ENCODE peak calls at places on chromosomes 2 and 18, in seven cellular contexts. D, A, S, L, N, T and B are unnamed samples.

GRCh38 chr2:128345436-128346165 is 26.9 kb upstream of the HS6ST1 start:
- DNase-seq in D (no peak), A (no peak), S (no peak), L (no peak), N (no peak), T (no peak), B (no peak)

GRCh38 chr2:168127361-168127760 is 120.0 kb downstream of the STK39 start:
- DNase-seq in D (no peak), A (no peak), S (no peak), L (no peak), N (no peak), T (no peak), B (no peak)

GRCh38 chr2:237072067-237072931 is 13.4 kb upstream of the COPS8 start:
- DNase-seq in D (peak), A (peak), S (peak), L (peak), N (peak), T (peak), B (no peak)

GRCh38 chr2:5164806-5165525 is 527.2 kb upstream of the SOX11 start:
- DNase-seq in D (no peak), A (no peak), S (no peak), L (no peak), N (peak), T (no peak), B (no peak)

GRCh38 chr2:233029321-233029720 is 3.2 kb upstream of the NEU2 start:
- DNase-seq in D (no peak), A (no peak), S (no peak), L (no peak), N (no peak), T (no peak), B (no peak)

GRCh38 chr2:144515694-144516416 is 4.1 kb downstream of the ZEB2 start:
- DNase-seq in D (peak), A (peak), S (no peak), L (peak), N (peak), T (peak), B (no peak)

GRCh38 chr2:33395660-33396249 is 80.7 kb upstream of the RASGRP3 start:
- DNase-seq in D (peak), A (peak), S (peak), L (peak), N (peak), T (peak), B (no peak)

GRCh38 chr18:34649072-34649471 is 61.0 kb upstream of the DTNA start:
- DNase-seq in D (no peak), A (no peak), S (no peak), L (no peak), N (no peak), T (no peak), B (no peak)

GRCh38 chr2:70161069-70161534 is 29.7 kb downstream of the C2orf42 start:
- DNase-seq in D (no peak), A (no peak), S (no peak), L (no peak), N (no peak), T (no peak), B (no peak)

GRCh38 chr2:151771599-151772358 is 37.5 kb upstream of the NEB start:
- DNase-seq in D (no peak), A (no peak), S (no peak), L (no peak), N (peak), T (no peak), B (no peak)

GRCh38 chr2:204202253-204202652 is 265.7 kb downstream of the ICOS start:
- DNase-seq in D (no peak), A (no peak), S (no peak), L (no peak), N (no peak), T (no peak), B (no peak)

GRCh38 chr18:79361766-79362522 is 33.8 kb upstream of the NFATC1 start:
- DNase-seq in D (no peak), A (no peak), S (no peak), L (no peak), N (peak), T (no peak), B (no peak)

GRCh38 chr18:9410515-9410914 is 64.8 kb upstream of the RALBP1 start:
- DNase-seq in D (no peak), A (no peak), S (no peak), L (no peak), N (no peak), T (no peak), B (no peak)

GRCh38 chr2:223093436-223093839 is 41.4 kb downstream of the KCNE4 start:
- DNase-seq in D (peak), A (no peak), S (peak), L (no peak), N (peak), T (no peak), B (no peak)

GRCh38 chr2:133266926-133267590 is 301.2 kb downstream of the NCKAP5 start:
- DNase-seq in D (no peak), A (peak), S (peak), L (peak), N (no peak), T (peak), B (peak)

GRCh38 chr2:133264951-133265949 is 303.0 kb downstream of the NCKAP5 start:
- DNase-seq in D (peak), A (peak), S (peak), L (peak), N (no peak), T (peak), B (no peak)

GRCh38 chr2:133266075-133266925 is 302.0 kb downstream of the NCKAP5 start:
- DNase-seq in D (peak), A (peak), S (peak), L (peak), N (peak), T (peak), B (no peak)

GRCh38 chr2:133262888-133263287 is 305.4 kb downstream of the NCKAP5 start:
- DNase-seq in D (no peak), A (no peak), S (no peak), L (peak), N (peak), T (peak), B (no peak)
- TF ChIP-seq CTCF in D (no peak), A (no peak), S (no peak), L (peak), N (peak), T (peak), B (peak)

GRCh38 chr18:11309172-11309571 is 159.8 kb upstream of the PIEZO2 start:
- DNase-seq in D (no peak), A (no peak), S (no peak), L (no peak), N (no peak), T (peak), B (no peak)
- TF ChIP-seq CTCF in D (no peak), A (no peak), S (no peak), L (no peak), N (peak), T (no peak), B (peak)

DNA sequence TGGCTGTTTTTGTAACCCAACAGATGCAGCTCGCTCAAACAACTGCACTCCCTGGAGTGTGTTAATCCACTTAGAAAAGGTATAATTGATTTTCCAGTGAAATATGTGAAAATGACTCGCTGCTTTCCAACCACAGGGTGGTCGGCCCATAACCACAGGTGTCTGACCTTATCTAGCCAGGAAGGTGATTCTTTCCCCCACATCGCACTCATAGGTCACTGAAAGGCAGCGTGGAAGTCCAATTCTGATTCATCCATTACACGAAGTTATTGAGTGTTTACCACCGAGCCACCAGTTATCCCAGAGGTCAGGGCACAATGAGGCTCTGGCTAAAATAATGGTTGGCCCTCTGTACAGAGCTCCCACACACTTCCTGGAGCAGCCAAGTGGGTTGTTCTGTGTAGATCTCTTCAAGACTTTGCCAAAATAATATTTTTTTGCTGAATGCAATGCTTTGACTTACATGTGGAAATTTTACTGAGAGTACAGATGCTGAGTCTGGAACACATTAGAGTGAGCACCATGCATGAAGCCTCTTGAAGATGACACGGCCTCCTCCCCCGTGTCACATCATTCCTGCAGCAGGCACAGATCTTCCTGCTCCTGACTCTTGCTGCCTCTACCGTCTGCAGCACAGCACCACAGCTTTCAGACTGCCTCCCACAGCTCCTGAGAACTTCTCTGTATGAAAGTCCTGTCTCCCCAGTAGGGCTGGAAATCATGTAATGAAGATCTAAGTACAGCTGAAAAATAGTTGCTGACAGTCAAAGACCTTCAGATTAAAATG is 396.1 kb downstream of the ZNF516 start:
- DNase-seq in D (peak), A (no peak), S (no peak), L (no peak), N (no peak), T (no peak), B (no peak)
- TF ChIP-seq CTCF in D (no peak), A (no peak), S (no peak), L (no peak), N (no peak), T (no peak), B (no peak)

GRCh38 chr2:138007431-138007830 is 43.2 kb downstream of the HNMT start:
- DNase-seq in D (no peak), A (no peak), S (no peak), L (no peak), N (no peak), T (no peak), B (no peak)
- TF ChIP-seq CTCF in D (no peak), A (no peak), S (no peak), L (no peak), N (no peak), T (no peak), B (no peak)

GRCh38 chr2:240567137-240567871 is 980 bp upstream of the RNPEPL1 start:
- DNase-seq in D (peak), A (peak), S (peak), L (no peak), N (no peak), T (no peak), B (no peak)

GRCh38 chr2:240568678-240569522 is 616 bp downstream of the RNPEPL1 start:
- DNase-seq in D (peak), A (peak), S (peak), L (peak), N (peak), T (peak), B (no peak)

GRCh38 chr2:240566203-240567136 is 1.8 kb upstream of the RNPEPL1 start:
- DNase-seq in D (peak), A (peak), S (peak), L (peak), N (peak), T (peak), B (no peak)

GRCh38 chr2:240569523-240569997 is 1.3 kb downstream of the RNPEPL1 start:
- DNase-seq in D (peak), A (no peak), S (peak), L (no peak), N (no peak), T (no peak), B (no peak)

DNA sequence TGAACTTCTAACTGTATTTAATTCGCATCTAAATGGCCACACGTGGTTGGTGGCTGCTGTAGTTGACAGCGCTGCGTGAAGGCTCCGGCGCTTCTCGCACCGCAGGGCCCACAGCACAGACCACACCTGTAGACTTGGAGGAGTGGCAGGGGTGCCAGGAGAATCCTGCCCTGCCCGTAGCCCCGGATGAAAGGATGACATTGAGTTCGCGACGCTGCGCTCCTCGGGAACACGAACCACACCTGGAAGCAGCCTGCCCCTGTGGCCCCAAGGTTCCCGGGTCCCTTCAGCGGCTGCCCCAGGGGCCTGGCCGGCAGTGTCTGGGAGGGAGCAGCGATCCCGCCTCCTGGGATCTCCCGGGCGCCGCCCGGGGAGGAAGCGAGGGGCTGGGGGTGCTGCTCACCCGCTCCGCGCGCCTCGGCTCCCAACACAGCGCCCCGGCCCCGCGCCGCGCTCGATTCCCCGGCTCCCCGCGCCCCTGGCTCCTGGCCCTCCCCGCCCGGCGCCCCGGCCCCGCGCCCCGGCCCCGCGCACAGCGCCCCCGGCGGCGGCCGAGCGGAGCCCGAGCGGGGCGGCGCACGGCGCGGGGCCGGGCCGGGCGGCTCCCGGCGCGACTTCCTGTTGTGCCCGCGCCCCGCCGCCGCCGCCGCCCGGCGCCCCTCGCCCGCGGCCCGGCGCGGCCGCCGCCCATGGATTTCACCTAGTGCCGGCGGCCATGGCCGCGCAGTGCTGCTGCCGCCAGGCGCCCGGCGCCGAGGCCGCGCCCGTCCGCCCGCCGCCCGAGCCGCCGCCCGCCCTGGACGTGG is at the start of gene RNPEPL1:
- DNase-seq in D (peak), A (peak), S (peak), L (peak), N (no peak), T (peak), B (no peak)
- TF ChIP-seq CTCF in D (peak), A (no peak), S (no peak), L (peak), N (no peak), T (peak), B (no peak)

DNA sequence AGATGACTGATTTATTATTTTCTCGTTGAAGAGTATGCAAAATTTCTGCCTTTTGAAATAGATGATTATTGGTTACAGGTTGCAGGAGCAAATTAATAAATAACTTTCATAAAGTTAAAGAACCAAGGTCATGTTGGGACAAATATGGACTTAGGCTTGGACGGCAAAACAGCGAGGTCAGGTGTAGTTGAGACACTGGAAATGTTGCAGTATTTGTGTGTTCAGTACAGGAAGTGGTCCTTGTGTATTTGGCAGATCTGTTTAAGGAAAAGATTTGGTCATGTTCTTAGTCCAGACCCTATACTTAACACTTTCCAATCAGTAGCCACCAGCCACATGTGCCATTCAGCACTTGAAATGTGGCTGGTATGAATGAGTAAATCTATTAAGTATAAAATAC is 486.5 kb downstream of the TDRD15 start:
- DNase-seq in D (no peak), A (no peak), S (no peak), L (no peak), N (no peak), T (no peak), B (no peak)
- TF ChIP-seq CTCF in D (no peak), A (no peak), S (no peak), L (no peak), N (no peak), T (no peak), B (no peak)

DNA sequence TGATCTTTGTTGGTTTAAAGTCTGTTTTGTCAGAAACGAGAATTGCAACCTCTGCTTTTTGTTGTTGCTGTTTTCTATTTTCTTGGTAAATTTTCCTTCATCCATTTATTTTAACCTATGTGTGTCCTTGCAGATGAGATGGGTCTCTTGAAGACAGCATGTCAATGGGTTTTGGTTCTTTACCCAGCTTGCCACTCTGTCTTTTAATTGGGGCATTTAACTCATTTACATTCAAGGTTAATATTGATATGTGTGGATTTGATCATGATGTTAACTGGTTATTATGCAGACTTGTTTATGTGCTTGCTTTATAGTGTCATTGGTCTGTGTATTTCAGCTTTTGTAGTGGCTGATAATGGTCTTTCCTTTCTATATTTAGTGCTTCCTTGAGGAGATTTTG is 327.9 kb upstream of the SYT4 start:
- DNase-seq in D (no peak), A (no peak), S (no peak), L (no peak), N (no peak), T (no peak), B (no peak)
- TF ChIP-seq CTCF in D (no peak), A (no peak), S (no peak), L (no peak), N (no peak), T (no peak), B (no peak)

DNA sequence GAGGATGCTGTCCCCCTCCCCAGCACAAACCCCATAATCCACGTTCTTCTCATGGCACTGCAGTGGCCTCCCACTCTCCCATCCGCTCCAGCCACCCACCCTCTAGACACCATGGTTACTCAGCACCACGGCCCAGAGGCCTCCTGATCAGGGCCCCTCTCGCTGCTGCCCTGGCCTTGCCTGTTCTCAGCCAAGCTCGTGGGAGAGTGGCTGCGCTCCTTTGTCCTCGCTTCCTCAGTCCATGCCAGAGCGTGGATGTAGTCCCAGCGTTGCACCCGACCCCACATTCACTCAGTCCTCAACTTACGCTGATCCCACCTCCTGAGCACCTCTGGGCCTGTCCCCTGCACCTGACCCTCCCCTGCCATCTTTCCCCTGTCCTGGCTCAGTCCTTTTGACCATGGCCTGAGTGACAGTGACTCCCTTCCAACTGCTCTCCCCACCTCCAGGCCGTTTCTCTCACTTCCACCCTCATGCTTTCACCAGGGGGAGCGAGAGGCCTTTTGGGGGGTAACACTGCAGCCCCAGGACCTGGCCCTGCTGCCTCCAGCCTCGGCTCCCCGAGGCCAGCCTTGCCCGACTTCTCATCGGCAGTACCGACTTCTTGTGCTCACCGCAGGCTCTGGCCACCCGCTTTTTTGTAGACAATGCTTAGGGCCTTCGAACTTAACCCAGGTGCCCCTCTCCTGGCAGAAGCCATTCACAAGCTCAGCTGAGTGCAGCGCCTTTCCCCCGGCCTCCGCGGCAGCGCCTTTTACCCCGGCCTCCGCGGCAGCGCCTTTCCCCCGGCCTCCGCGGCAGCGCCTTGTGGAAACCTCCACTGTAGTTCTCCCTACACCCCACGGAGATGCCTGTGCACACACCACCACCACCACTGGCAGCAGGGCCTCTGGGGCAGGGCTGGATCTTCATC is 131.4 kb downstream of the CLIP4 start:
- DNase-seq in D (no peak), A (no peak), S (no peak), L (no peak), N (no peak), T (no peak), B (no peak)
- TF ChIP-seq CTCF in D (no peak), A (no peak), S (no peak), L (no peak), N (no peak), T (no peak), B (no peak)